ENCODE peak calls at places on chromosomes 6 and 20, in ten cellular contexts. C, V, P, I, S, D, R, K, Z and G are unnamed samples.

GRCh38 chr6:11575408-11576033 is 38.0 kb downstream of the TMEM170B start:
- DNase-seq in I (peak), P (peak), K (peak), V (peak), D (peak), S (peak), Z (peak), C (peak), R (peak), G (peak)

GRCh38 chr6:2187826-2188225 is 57.6 kb downstream of the GMDS start:
- DNase-seq in R (no peak), P (no peak), D (no peak), V (no peak), K (no peak), S (no peak), Z (no peak), I (no peak), C (no peak), G (no peak)

GRCh38 chr20:29318871-29319461 is 1938.5 kb upstream of the DEFB115 start:
- DNase-seq in I (no peak), D (no peak), S (no peak), R (no peak), P (no peak), K (no peak), V (no peak), C (no peak), Z (no peak), G (no peak)

GRCh38 chr20:50019466-50020256 is 36.9 kb downstream of the SNAI1 start:
- DNase-seq in P (no peak), D (no peak), K (no peak), I (no peak), R (peak), S (no peak), C (no peak), V (no peak), Z (peak), G (no peak)

GRCh38 chr20:58579069-58579818 is 64.0 kb upstream of the APCDD1L start:
- DNase-seq in I (no peak), C (no peak), R (no peak), V (no peak), Z (no peak), D (no peak), S (no peak), P (no peak), K (no peak), G (no peak)

GRCh38 chr6:129073651-129074419 is 190.9 kb downstream of the LAMA2 start:
- DNase-seq in S (no peak), K (no peak), R (no peak), I (no peak), P (no peak), C (no peak), D (no peak), V (no peak), Z (no peak), G (no peak)

GRCh38 chr6:33271098-33271607 is 523 bp downstream of the VPS52 start:
- DNase-seq in C (no peak), D (no peak), K (no peak), Z (no peak), P (no peak), V (no peak), R (no peak), S (no peak), I (no peak), G (no peak)

GRCh38 chr20:45518282-45518681 is 2.9 kb upstream of the SPINT3 start:
- DNase-seq in S (no peak), D (no peak), V (no peak), C (no peak), K (peak), Z (no peak), R (peak), P (no peak), I (no peak), G (no peak)

GRCh38 chr6:150229775-150230561 is 87.1 kb downstream of the PPP1R14C start:
- DNase-seq in Z (no peak), C (no peak), V (no peak), K (no peak), I (peak), P (peak), R (peak), D (no peak), S (no peak), G (peak)

GRCh38 chr20:408843-409696 is 971 bp downstream of the RBCK1 start:
- DNase-seq in R (no peak), S (no peak), V (no peak), K (no peak), Z (no peak), I (peak), C (peak), D (no peak), P (peak), G (no peak)

GRCh38 chr20:25399038-25399430 is 8.4 kb upstream of the ABHD12 start:
- DNase-seq in I (peak), Z (peak), K (peak), C (no peak), S (no peak), R (peak), P (peak), D (peak), V (no peak), G (peak)

GRCh38 chr6:5036309-5036708 is 32.5 kb upstream of the RPP40 start:
- DNase-seq in R (peak), Z (peak), K (peak), V (no peak), C (no peak), S (peak), P (no peak), I (peak), D (peak), G (no peak)

GRCh38 chr6:163679753-163680152 is 265.2 kb downstream of the QKI start:
- DNase-seq in Z (no peak), D (no peak), R (no peak), P (no peak), I (no peak), K (no peak), V (no peak), C (no peak), S (no peak), G (no peak)

GRCh38 chr20:23493172-23493772 is 2.4 kb downstream of the CST8 start:
- DNase-seq in S (no peak), Z (no peak), C (no peak), V (no peak), D (no peak), K (no peak), P (no peak), R (peak), I (no peak), G (no peak)

GRCh38 chr20:34581341-34582189 is 23.0 kb downstream of the MAP1LC3A start:
- DNase-seq in R (no peak), Z (no peak), K (no peak), C (peak), P (peak), S (no peak), I (peak), D (no peak), V (no peak), G (no peak)

GRCh38 chr6:53290547-53291510 is 57.9 kb downstream of the ELOVL5 start:
- DNase-seq in R (no peak), I (no peak), Z (no peak), K (no peak), V (no peak), S (no peak), D (no peak), P (peak), C (no peak), G (no peak)